ENCODE peak calls at places on chromosomes 5 and 9, in nine cellular contexts. One of them, this sample, is unnamed.

GRCh38 chr5:134503088-134503936 is 22.2 kb upstream of the JADE2 start:
- DNase-seq in HCT116: peak; percentile 77
- DNase-seq in GM23248: peak; percentile 99
- DNase-seq in hepatocyte: peak; percentile 83
- DNase-seq in neural progenitor cell: no peak
- DNase-seq in MM.1S: peak; percentile 56
- DNase-seq in PC-3: peak; percentile 96
- DNase-seq in SK-N-SH: peak; percentile 34
- DNase-seq in OCI-LY7: no peak
- DNase-seq in this sample: peak; percentile 64

GRCh38 chr9:27407491-27407890 is 110.5 kb upstream of the EQTN start:
- DNase-seq in neural progenitor cell: no peak
- DNase-seq in hepatocyte: no peak
- DNase-seq in GM23248: no peak
- DNase-seq in MM.1S: no peak
- DNase-seq in HCT116: no peak
- DNase-seq in SK-N-SH: no peak
- DNase-seq in PC-3: no peak
- DNase-seq in OCI-LY7: no peak
- DNase-seq in this sample: no peak

GRCh38 chr5:128537306-128537998 is 593 bp downstream of the FBN2 start:
- DNase-seq in HCT116: no peak
- DNase-seq in SK-N-SH: peak; percentile 14
- DNase-seq in hepatocyte: peak; percentile 63
- DNase-seq in OCI-LY7: no peak
- DNase-seq in PC-3: peak; percentile 27
- DNase-seq in MM.1S: peak; percentile 58
- DNase-seq in GM23248: peak; percentile 79
- DNase-seq in neural progenitor cell: peak; percentile 73
- DNase-seq in this sample: peak; percentile 60

GRCh38 chr9:82117025-82117424 is 128.5 kb downstream of the SPATA31D1 start:
- DNase-seq in SK-N-SH: peak; percentile 38
- DNase-seq in HCT116: no peak
- DNase-seq in GM23248: peak; percentile 19
- DNase-seq in hepatocyte: no peak
- DNase-seq in MM.1S: no peak
- DNase-seq in PC-3: no peak
- DNase-seq in OCI-LY7: no peak
- DNase-seq in neural progenitor cell: peak; percentile 11
- DNase-seq in this sample: no peak

GRCh38 chr9:70297141-70297540 is 38.4 kb downstream of the SMC5 start:
- DNase-seq in hepatocyte: no peak
- DNase-seq in PC-3: no peak
- DNase-seq in MM.1S: no peak
- DNase-seq in SK-N-SH: no peak
- DNase-seq in GM23248: peak; percentile 42
- DNase-seq in neural progenitor cell: no peak
- DNase-seq in OCI-LY7: no peak
- DNase-seq in HCT116: no peak
- DNase-seq in this sample: no peak

GRCh38 chr9:131227112-131228058 is 48.9 kb downstream of the FAM78A start:
- DNase-seq in neural progenitor cell: no peak
- DNase-seq in GM23248: no peak
- DNase-seq in hepatocyte: peak; percentile 37
- DNase-seq in MM.1S: no peak
- DNase-seq in PC-3: no peak
- DNase-seq in SK-N-SH: peak; percentile 50
- DNase-seq in OCI-LY7: no peak
- DNase-seq in HCT116: no peak
- DNase-seq in this sample: no peak

GRCh38 chr5:117888688-117889087 is 1099.7 kb downstream of the DTWD2 start:
- DNase-seq in HCT116: no peak
- DNase-seq in MM.1S: peak; percentile 79
- DNase-seq in GM23248: no peak
- DNase-seq in hepatocyte: no peak
- DNase-seq in SK-N-SH: no peak
- DNase-seq in neural progenitor cell: no peak
- DNase-seq in PC-3: no peak
- DNase-seq in OCI-LY7: peak; percentile 31
- DNase-seq in this sample: no peak

GRCh38 chr9:3929345-3930150 is 370.3 kb downstream of the GLIS3 start:
- DNase-seq in GM23248: no peak
- DNase-seq in PC-3: no peak
- DNase-seq in HCT116: no peak
- DNase-seq in MM.1S: no peak
- DNase-seq in hepatocyte: no peak
- DNase-seq in OCI-LY7: no peak
- DNase-seq in SK-N-SH: no peak
- DNase-seq in neural progenitor cell: no peak
- DNase-seq in this sample: no peak

GRCh38 chr5:140566665-140567064 is 2.0 kb downstream of the SLC35A4 start:
- DNase-seq in GM23248: no peak
- DNase-seq in hepatocyte: no peak
- DNase-seq in PC-3: no peak
- DNase-seq in MM.1S: no peak
- DNase-seq in SK-N-SH: no peak
- DNase-seq in neural progenitor cell: no peak
- DNase-seq in HCT116: no peak
- DNase-seq in OCI-LY7: no peak
- DNase-seq in this sample: no peak

GRCh38 chr5:93280518-93280917 is 300.5 kb downstream of the NR2F1-AS1 start:
- DNase-seq in HCT116: no peak
- DNase-seq in neural progenitor cell: no peak
- DNase-seq in MM.1S: no peak
- DNase-seq in PC-3: peak; percentile 24
- DNase-seq in SK-N-SH: no peak
- DNase-seq in hepatocyte: peak; percentile 19
- DNase-seq in OCI-LY7: no peak
- DNase-seq in GM23248: no peak
- DNase-seq in this sample: no peak

GRCh38 chr5:160118349-160119141 is 705 bp downstream of the PWWP2A start:
- DNase-seq in SK-N-SH: peak; percentile 83
- DNase-seq in neural progenitor cell: no peak
- DNase-seq in PC-3: peak; percentile 14
- DNase-seq in hepatocyte: peak; percentile 69
- DNase-seq in OCI-LY7: peak; percentile 63
- DNase-seq in HCT116: no peak
- DNase-seq in GM23248: no peak
- DNase-seq in MM.1S: peak; percentile 46
- DNase-seq in this sample: peak; percentile 16

GRCh38 chr5:85453026-85453349 is 1068.3 kb upstream of the EDIL3 start:
- DNase-seq in GM23248: no peak
- DNase-seq in SK-N-SH: no peak
- DNase-seq in neural progenitor cell: no peak
- DNase-seq in MM.1S: no peak
- DNase-seq in HCT116: no peak
- DNase-seq in OCI-LY7: no peak
- DNase-seq in hepatocyte: no peak
- DNase-seq in PC-3: peak; percentile 10
- DNase-seq in this sample: no peak

GRCh38 chr9:127796225-127796813 is 6.4 kb upstream of the FPGS start:
- DNase-seq in PC-3: peak; percentile 5
- DNase-seq in SK-N-SH: no peak
- DNase-seq in HCT116: no peak
- DNase-seq in GM23248: peak; percentile 52
- DNase-seq in OCI-LY7: peak; percentile 58
- DNase-seq in neural progenitor cell: no peak
- DNase-seq in MM.1S: peak; percentile 21
- DNase-seq in hepatocyte: no peak
- DNase-seq in this sample: no peak

GRCh38 chr5:175629793-175630192 is 28.1 kb upstream of the HRH2 start:
- DNase-seq in hepatocyte: no peak
- DNase-seq in PC-3: no peak
- DNase-seq in SK-N-SH: no peak
- DNase-seq in OCI-LY7: no peak
- DNase-seq in GM23248: no peak
- DNase-seq in HCT116: no peak
- DNase-seq in MM.1S: no peak
- DNase-seq in neural progenitor cell: no peak
- DNase-seq in this sample: no peak

GRCh38 chr5:40474250-40474649 is 205.5 kb upstream of the PTGER4 start:
- DNase-seq in OCI-LY7: no peak
- DNase-seq in GM23248: no peak
- DNase-seq in SK-N-SH: no peak
- DNase-seq in HCT116: no peak
- DNase-seq in PC-3: no peak
- DNase-seq in MM.1S: no peak
- DNase-seq in neural progenitor cell: peak; percentile 54
- DNase-seq in hepatocyte: no peak
- DNase-seq in this sample: peak; percentile 30

GRCh38 chr9:111107141-111107540 is 68.9 kb upstream of the LPAR1 start:
- DNase-seq in SK-N-SH: no peak
- DNase-seq in hepatocyte: no peak
- DNase-seq in MM.1S: no peak
- DNase-seq in HCT116: no peak
- DNase-seq in OCI-LY7: peak; percentile 2
- DNase-seq in PC-3: no peak
- DNase-seq in neural progenitor cell: no peak
- DNase-seq in GM23248: no peak
- DNase-seq in this sample: no peak

GRCh38 chr5:148776780-148777179 is 49.6 kb upstream of the ADRB2 start:
- DNase-seq in neural progenitor cell: no peak
- DNase-seq in HCT116: peak; percentile 61
- DNase-seq in MM.1S: no peak
- DNase-seq in GM23248: peak; percentile 91
- DNase-seq in SK-N-SH: no peak
- DNase-seq in OCI-LY7: no peak
- DNase-seq in PC-3: peak; percentile 99
- DNase-seq in hepatocyte: peak; percentile 18
- DNase-seq in this sample: no peak

GRCh38 chr5:94627191-94627590 is 8.7 kb downstream of the SLF1 start:
- DNase-seq in OCI-LY7: no peak
- DNase-seq in neural progenitor cell: no peak
- DNase-seq in GM23248: no peak
- DNase-seq in hepatocyte: no peak
- DNase-seq in HCT116: no peak
- DNase-seq in MM.1S: no peak
- DNase-seq in PC-3: no peak
- DNase-seq in SK-N-SH: no peak
- DNase-seq in this sample: no peak

GRCh38 chr9:98214811-98215210 is 22.4 kb upstream of the CORO2A start:
- DNase-seq in OCI-LY7: no peak
- DNase-seq in PC-3: no peak
- DNase-seq in SK-N-SH: no peak
- DNase-seq in hepatocyte: no peak
- DNase-seq in neural progenitor cell: no peak
- DNase-seq in MM.1S: no peak
- DNase-seq in GM23248: no peak
- DNase-seq in HCT116: no peak
- DNase-seq in this sample: no peak

GRCh38 chr5:9898319-9898718 is 268.2 kb upstream of the TAS2R1 start:
- DNase-seq in SK-N-SH: peak; percentile 36
- DNase-seq in MM.1S: no peak
- DNase-seq in neural progenitor cell: peak; percentile 49
- DNase-seq in hepatocyte: peak; percentile 29
- DNase-seq in GM23248: peak; percentile 55
- DNase-seq in OCI-LY7: peak; percentile 4
- DNase-seq in PC-3: peak; percentile 85
- DNase-seq in HCT116: peak; percentile 8
- DNase-seq in this sample: peak; percentile 66
- TF ChIP-seq EZH2phosphoT487 in SK-N-SH: no peak
- TF ChIP-seq EZH2phosphoT487 in MM.1S: no peak
- TF ChIP-seq EZH2phosphoT487 in neural progenitor cell: no peak
- TF ChIP-seq EZH2phosphoT487 in hepatocyte: no peak
- TF ChIP-seq EZH2phosphoT487 in GM23248: no peak
- TF ChIP-seq EZH2phosphoT487 in OCI-LY7: no peak
- TF ChIP-seq EZH2phosphoT487 in PC-3: no peak
- TF ChIP-seq EZH2phosphoT487 in HCT116: no peak
- TF ChIP-seq EZH2phosphoT487 in this sample: no peak

DNA sequence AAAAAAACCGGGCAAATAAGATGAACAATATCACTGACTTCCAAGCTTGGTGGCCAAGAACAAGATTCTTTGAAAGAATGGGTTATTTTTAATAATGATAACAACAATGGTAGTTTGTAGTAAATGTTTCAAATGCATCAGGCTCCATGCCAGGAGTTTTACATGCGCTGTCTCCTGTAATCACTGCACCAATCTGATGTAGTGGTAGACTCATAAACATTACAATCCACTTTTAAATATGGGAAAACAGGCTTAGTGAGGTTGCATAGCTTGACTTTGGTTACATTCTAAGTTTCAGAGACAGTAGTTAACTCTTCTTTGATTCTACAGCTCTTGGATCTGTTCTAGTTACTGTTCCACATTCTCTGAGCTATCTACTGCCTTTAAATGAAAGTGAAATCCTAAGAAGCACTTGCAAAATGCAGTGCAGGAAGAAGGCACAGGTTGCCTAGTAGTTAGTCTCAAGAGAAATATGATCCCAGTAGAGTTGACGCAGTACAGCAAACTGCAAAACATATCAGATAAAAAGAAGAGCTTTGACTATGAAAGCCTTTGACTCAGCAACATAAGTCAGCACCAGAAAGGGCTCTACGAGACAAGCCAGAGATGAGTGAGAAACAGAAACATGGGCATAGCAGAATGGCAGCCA is 62.1 kb downstream of the PDE4D start:
- DNase-seq in OCI-LY7: no peak
- DNase-seq in neural progenitor cell: no peak
- DNase-seq in SK-N-SH: no peak
- DNase-seq in GM23248: no peak
- DNase-seq in HCT116: no peak
- DNase-seq in MM.1S: peak; percentile 74
- DNase-seq in hepatocyte: no peak
- DNase-seq in PC-3: no peak
- DNase-seq in this sample: no peak
- TF ChIP-seq EZH2phosphoT487 in OCI-LY7: no peak
- TF ChIP-seq EZH2phosphoT487 in neural progenitor cell: no peak
- TF ChIP-seq EZH2phosphoT487 in SK-N-SH: no peak
- TF ChIP-seq EZH2phosphoT487 in GM23248: no peak
- TF ChIP-seq EZH2phosphoT487 in HCT116: no peak
- TF ChIP-seq EZH2phosphoT487 in MM.1S: no peak
- TF ChIP-seq EZH2phosphoT487 in hepatocyte: no peak
- TF ChIP-seq EZH2phosphoT487 in PC-3: no peak
- TF ChIP-seq EZH2phosphoT487 in this sample: no peak

DNA sequence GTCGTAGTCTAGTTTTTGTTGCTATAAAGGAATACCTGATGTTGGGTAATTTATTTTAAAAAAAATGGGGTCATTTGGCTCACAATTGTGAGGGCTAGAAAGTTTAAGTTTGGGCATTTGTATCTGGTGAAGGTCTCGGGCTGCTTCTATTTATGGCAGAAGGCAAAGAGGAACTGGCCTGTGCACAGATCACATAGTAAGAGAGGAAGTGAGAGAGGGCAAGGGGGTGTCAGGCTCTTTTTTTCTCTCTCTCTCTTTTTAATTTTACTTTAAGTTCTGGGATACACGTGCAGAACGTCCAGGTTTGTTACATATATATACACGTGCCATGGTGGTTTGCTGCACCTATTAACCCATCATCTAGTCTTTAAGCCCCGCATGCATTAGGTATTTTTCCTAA is 453.3 kb downstream of the DIRAS2 start:
- DNase-seq in HCT116: no peak
- DNase-seq in PC-3: no peak
- DNase-seq in hepatocyte: no peak
- DNase-seq in OCI-LY7: peak; percentile 74
- DNase-seq in GM23248: no peak
- DNase-seq in MM.1S: peak; percentile 54
- DNase-seq in neural progenitor cell: no peak
- DNase-seq in SK-N-SH: no peak
- DNase-seq in this sample: no peak
- TF ChIP-seq EZH2phosphoT487 in HCT116: no peak
- TF ChIP-seq EZH2phosphoT487 in PC-3: no peak
- TF ChIP-seq EZH2phosphoT487 in hepatocyte: no peak
- TF ChIP-seq EZH2phosphoT487 in OCI-LY7: no peak
- TF ChIP-seq EZH2phosphoT487 in GM23248: no peak
- TF ChIP-seq EZH2phosphoT487 in MM.1S: no peak
- TF ChIP-seq EZH2phosphoT487 in neural progenitor cell: no peak
- TF ChIP-seq EZH2phosphoT487 in SK-N-SH: no peak
- TF ChIP-seq EZH2phosphoT487 in this sample: no peak

GRCh38 chr5:179816401-179817070 is 4.2 kb upstream of the SQSTM1 start:
- DNase-seq in PC-3: no peak
- DNase-seq in MM.1S: no peak
- DNase-seq in GM23248: peak; percentile 26
- DNase-seq in SK-N-SH: no peak
- DNase-seq in OCI-LY7: no peak
- DNase-seq in HCT116: no peak
- DNase-seq in neural progenitor cell: peak; percentile 46
- DNase-seq in hepatocyte: peak; percentile 65
- DNase-seq in this sample: peak; percentile 74
- TF ChIP-seq EZH2phosphoT487 in PC-3: no peak
- TF ChIP-seq EZH2phosphoT487 in MM.1S: no peak
- TF ChIP-seq EZH2phosphoT487 in GM23248: no peak
- TF ChIP-seq EZH2phosphoT487 in SK-N-SH: no peak
- TF ChIP-seq EZH2phosphoT487 in OCI-LY7: no peak
- TF ChIP-seq EZH2phosphoT487 in HCT116: no peak
- TF ChIP-seq EZH2phosphoT487 in neural progenitor cell: no peak
- TF ChIP-seq EZH2phosphoT487 in hepatocyte: no peak
- TF ChIP-seq EZH2phosphoT487 in this sample: no peak

This sample was measured in GM23338.